ENCODE peak calls at places on chromosome 1, in five cellular contexts. U is fibroblast of lung, B is psoas muscle, E is GM12878, J is OCI-LY7. P is an unnamed sample.

GRCh38 chr1:84386716-84387479 is 11.4 kb upstream of the DNASE2B start:
- DNase-seq in U (peak), B (no peak), E (no peak), J (no peak), P (no peak)

GRCh38 chr1:185695299-185695698 is 38.9 kb upstream of the HMCN1 start:
- DNase-seq in U (no peak), B (no peak), E (no peak), J (peak), P (no peak)

GRCh38 chr1:46516140-46516539 is 26.5 kb downstream of the DMBX1 start:
- DNase-seq in U (no peak), B (no peak), E (no peak), J (no peak), P (no peak)

GRCh38 chr1:83934550-83934949 is 64.4 kb downstream of the TTLL7 start:
- DNase-seq in U (no peak), B (no peak), E (no peak), J (no peak), P (no peak)

GRCh38 chr1:178768423-178768822 is 43.4 kb downstream of the RALGPS2 start:
- DNase-seq in U (peak), B (no peak), E (no peak), J (peak), P (peak)

GRCh38 chr1:152577168-152577567 is 3.1 kb downstream of the LCE3D start:
- DNase-seq in U (no peak), B (no peak), E (peak), J (no peak), P (peak)

GRCh38 chr1:21126324-21126723 is 50.4 kb downstream of the EIF4G3 start:
- DNase-seq in U (no peak), B (no peak), E (no peak), J (no peak), P (no peak)

GRCh38 chr1:101235241-101235695 is 1.6 kb upstream of the S1PR1 start:
- DNase-seq in U (no peak), B (no peak), E (no peak), J (no peak), P (no peak)

GRCh38 chr1:22906968-22907367 is 65.7 kb downstream of the LACTBL1 start:
- DNase-seq in U (no peak), B (no peak), E (no peak), J (no peak), P (no peak)
- TF ChIP-seq CTCF in U (no peak), B (no peak), E (no peak), J (no peak), P (no peak)

GRCh38 chr1:109396971-109397370 is 747 bp downstream of the SORT1 start:
- DNase-seq in U (no peak), B (no peak), E (no peak), J (peak), P (no peak)

GRCh38 chr1:109397451-109398342 is at the start of gene SORT1:
- DNase-seq in U (peak), B (peak), E (no peak), J (peak), P (no peak)

GRCh38 chr1:109394591-109395281 is 3.0 kb downstream of the SORT1 start:
- DNase-seq in U (no peak), B (no peak), E (no peak), J (no peak), P (no peak)

GRCh38 chr1:109396513-109396839 is 1.2 kb downstream of the SORT1 start:
- DNase-seq in U (no peak), B (no peak), E (no peak), J (no peak), P (no peak)

GRCh38 chr1:109395602-109396512 is 1.9 kb downstream of the SORT1 start:
- DNase-seq in U (peak), B (no peak), E (no peak), J (peak), P (no peak)
- H3K4me3 ChIP-seq in U (no peak), B (peak), E (peak), J (peak), P (no peak)

DNA sequence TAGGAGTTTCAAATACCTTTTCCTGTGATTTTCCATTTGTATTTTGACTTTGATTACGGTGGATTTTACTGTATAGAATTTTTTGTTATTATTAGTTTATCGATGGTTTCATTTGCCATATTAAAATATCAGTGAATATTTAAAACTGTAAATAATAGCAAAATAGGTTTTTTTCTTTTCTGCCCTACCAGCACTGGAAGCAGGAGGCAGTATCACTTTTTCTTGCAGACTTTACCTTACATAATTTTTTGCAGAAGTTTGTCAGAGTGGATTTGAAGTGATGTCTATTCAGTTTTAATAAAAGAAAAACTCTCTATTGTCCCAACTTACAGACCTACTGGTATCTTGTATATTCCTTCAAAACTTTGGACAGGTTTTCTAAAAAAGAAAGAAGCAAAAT is 213.6 kb downstream of the CENPF start:
- DNase-seq in U (no peak), B (no peak), E (no peak), J (no peak), P (no peak)
- TF ChIP-seq CTCF in U (peak), B (no peak), E (no peak), J (no peak), P (no peak)

GRCh38 chr1:200411406-200412257 is 1.8 kb upstream of the ZNF281 start:
- DNase-seq in U (no peak), B (no peak), E (no peak), J (no peak), P (no peak)
- H3K4me3 ChIP-seq in U (no peak), B (no peak), E (peak), J (no peak), P (no peak)

GRCh38 chr1:154492115-154492514 is 9.9 kb upstream of the TDRD10 start:
- DNase-seq in U (no peak), B (no peak), E (peak), J (no peak), P (peak)
- TF ChIP-seq CTCF in U (no peak), B (no peak), E (no peak), J (no peak), P (no peak)

DNA sequence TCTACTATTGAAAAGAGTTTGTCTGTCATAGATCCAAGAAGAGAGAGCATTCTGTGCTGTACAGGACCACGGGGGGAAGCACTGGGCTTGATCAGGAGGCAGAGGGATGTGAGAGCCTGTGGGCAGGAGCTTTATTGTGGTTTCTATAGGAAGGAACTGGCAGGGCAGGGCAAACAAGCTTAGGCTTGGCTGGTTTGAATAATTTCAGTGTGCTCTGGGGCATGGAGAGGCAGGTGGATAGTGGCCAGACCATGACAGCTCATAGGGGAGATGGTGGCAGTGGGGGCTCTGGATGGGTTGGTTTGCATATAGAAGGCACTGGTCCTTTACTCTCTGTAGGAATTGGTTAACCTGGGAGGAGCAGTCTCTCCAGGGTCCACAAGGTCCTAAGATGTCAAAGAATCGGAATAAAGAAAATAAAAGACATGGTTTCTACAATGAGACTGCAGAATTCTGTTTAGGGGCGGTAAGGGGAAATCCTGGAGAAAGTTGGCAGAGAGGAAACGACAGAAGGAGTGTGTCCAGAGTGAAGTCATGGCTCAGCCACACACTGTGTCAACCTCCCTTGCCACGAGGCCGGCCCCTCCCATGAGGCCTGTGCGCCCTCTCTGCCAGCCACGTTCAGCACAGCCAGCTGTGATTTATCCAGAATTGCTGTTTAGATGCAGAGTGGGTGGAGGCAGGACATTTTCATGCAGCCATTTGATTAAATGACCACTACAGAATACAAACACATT is 81.7 kb upstream of the PGBD5 start:
- DNase-seq in U (peak), B (peak), E (no peak), J (peak), P (no peak)
- H3K4me3 ChIP-seq in U (no peak), B (no peak), E (no peak), J (no peak), P (no peak)

P was measured in GM12864.